ENCODE peak calls at places on chromosomes 11 and 22, in four cellular contexts. Y is A549, M is GM23338, I is SK-N-SH. B is an unnamed sample.

GRCh38 chr11:66950113-66950535 is 8.1 kb downstream of the PC start:
- DNase-seq in Y (peak), M (peak), I (no peak), B (no peak)

GRCh38 chr11:10930224-10930960 is 72.5 kb upstream of the ZBED5 start:
- DNase-seq in Y (no peak), M (peak), I (no peak), B (no peak)

GRCh38 chr22:50146440-50147228 is 23.9 kb upstream of the PANX2 start:
- DNase-seq in Y (peak), M (no peak), I (peak), B (peak)

GRCh38 chr22:26642465-26643367 is 14.7 kb upstream of the MIAT start:
- DNase-seq in Y (no peak), M (peak), I (no peak), B (no peak)

GRCh38 chr11:73164803-73165542 is 22.9 kb upstream of the FCHSD2 start:
- DNase-seq in Y (no peak), M (no peak), I (no peak), B (peak)

GRCh38 chr11:2693851-2694261 is 5.9 kb downstream of the KCNQ1OT1 start:
- DNase-seq in Y (peak), M (peak), I (no peak), B (no peak)

GRCh38 chr11:102850973-102851745 is 7.8 kb upstream of the MMP3 start:
- DNase-seq in Y (peak), M (no peak), I (no peak), B (no peak)

GRCh38 chr11:26062665-26063064 is 269.3 kb upstream of the ANO3 start:
- DNase-seq in Y (no peak), M (no peak), I (no peak), B (no peak)

GRCh38 chr22:30210235-30210831 is 36.2 kb downstream of the LIF start:
- DNase-seq in Y (peak), M (no peak), I (peak), B (no peak)

GRCh38 chr22:50269573-50270301 is 443 bp downstream of the MAPK11 start:
- DNase-seq in Y (no peak), M (no peak), I (peak), B (no peak)

GRCh38 chr11:100716848-100717247 is 29.8 kb downstream of the ARHGAP42 start:
- DNase-seq in Y (no peak), M (no peak), I (no peak), B (no peak)

GRCh38 chr11:19474954-19475811 is 234.4 kb upstream of the E2F8 start:
- DNase-seq in Y (no peak), M (no peak), I (peak), B (no peak)

GRCh38 chr22:24894998-24895397 is 51.5 kb downstream of the LHFPL7 start:
- DNase-seq in Y (peak), M (peak), I (peak), B (peak)

GRCh38 chr11:19218801-19219460 is 17.1 kb upstream of the CSRP3 start:
- DNase-seq in Y (no peak), M (no peak), I (peak), B (no peak)

GRCh38 chr11:46845440-46845739 is 690 bp downstream of the CKAP5 start:
- DNase-seq in Y (no peak), M (no peak), I (no peak), B (no peak)

GRCh38 chr11:117179048-117179999 is 781 bp downstream of the SIDT2 start:
- DNase-seq in Y (no peak), M (no peak), I (no peak), B (peak)

GRCh38 chr11:95659088-95659487 is 130.5 kb downstream of the FAM76B start:
- DNase-seq in Y (no peak), M (no peak), I (no peak), B (no peak)

GRCh38 chr11:96311120-96311568 is 31.9 kb downstream of the MAML2 start:
- DNase-seq in Y (no peak), M (no peak), I (no peak), B (no peak)

GRCh38 chr11:130785376-130786110 is 130.7 kb downstream of the SNX19 start:
- DNase-seq in Y (peak), M (peak), I (no peak), B (no peak)

GRCh38 chr22:29205598-29206371 is at the start of gene EMID1:
- DNase-seq in Y (peak), M (peak), I (peak), B (no peak)

GRCh38 chr22:23402275-23403151 is 177.6 kb downstream of the IGLL1 start:
- DNase-seq in Y (peak), M (peak), I (peak), B (peak)

GRCh38 chr11:98107736-98108135 is 913.0 kb upstream of the CNTN5 start:
- DNase-seq in Y (no peak), M (no peak), I (no peak), B (no peak)

GRCh38 chr22:28892175-28892731 is 8.9 kb downstream of the ZNRF3 start:
- DNase-seq in Y (no peak), M (peak), I (no peak), B (no peak)

GRCh38 chr11:76270387-76270786 is 64.1 kb upstream of the WNT11 start:
- DNase-seq in Y (no peak), M (no peak), I (no peak), B (no peak)

GRCh38 chr11:46520971-46521745 is 72.7 kb downstream of the AMBRA1 start:
- DNase-seq in Y (no peak), M (peak), I (no peak), B (no peak)

GRCh38 chr11:12706531-12707499 is 32.6 kb downstream of the TEAD1 start:
- DNase-seq in Y (no peak), M (no peak), I (no peak), B (no peak)

GRCh38 chr11:296206-296975 is 2.9 kb downstream of the IFITM5 start:
- DNase-seq in Y (no peak), M (no peak), I (no peak), B (no peak)

GRCh38 chr11:65717906-65718305 is 2.7 kb downstream of the RNASEH2C start:
- DNase-seq in Y (no peak), M (no peak), I (no peak), B (no peak)

GRCh38 chr11:65720237-65720934 is at the start of gene RNASEH2C:
- DNase-seq in Y (peak), M (peak), I (peak), B (peak)

GRCh38 chr11:65718531-65718930 is 2.1 kb downstream of the RNASEH2C start:
- DNase-seq in Y (no peak), M (no peak), I (no peak), B (no peak)

GRCh38 chr11:65718964-65719492 is 1.6 kb downstream of the RNASEH2C start:
- DNase-seq in Y (no peak), M (no peak), I (peak), B (no peak)

GRCh38 chr11:65719887-65720236 is 736 bp downstream of the RNASEH2C start:
- DNase-seq in Y (no peak), M (no peak), I (no peak), B (peak)
- TF ChIP-seq REST in Y (no peak), M (no peak), I (no peak), B (no peak)

GRCh38 chr11:113389288-113389687 is 1.7 kb downstream of the ANKK1 start:
- DNase-seq in Y (no peak), M (no peak), I (no peak), B (no peak)

GRCh38 chr11:113385749-113386148 is 1.8 kb upstream of the ANKK1 start:
- DNase-seq in Y (no peak), M (no peak), I (no peak), B (no peak)

GRCh38 chr11:113384551-113384950 is 3.0 kb upstream of the ANKK1 start:
- DNase-seq in Y (peak), M (no peak), I (no peak), B (no peak)

GRCh38 chr11:113386866-113387265 is 713 bp upstream of the ANKK1 start:
- DNase-seq in Y (no peak), M (no peak), I (no peak), B (no peak)

GRCh38 chr11:113387605-113388211 is at the start of gene ANKK1:
- DNase-seq in Y (no peak), M (peak), I (peak), B (no peak)
- H3K4me3 ChIP-seq in Y (no peak), M (peak), I (no peak), B (no peak)

GRCh38 chr11:8354622-8355417 is 91.1 kb upstream of the LMO1 start:
- DNase-seq in Y (peak), M (no peak), I (peak), B (peak)

GRCh38 chr11:8355418-8355742 is 91.7 kb upstream of the LMO1 start:
- DNase-seq in Y (no peak), M (no peak), I (no peak), B (no peak)

GRCh38 chr11:8352852-8353505 is 89.3 kb upstream of the LMO1 start:
- DNase-seq in Y (peak), M (no peak), I (no peak), B (no peak)

GRCh38 chr11:8351223-8351622 is 87.5 kb upstream of the LMO1 start:
- DNase-seq in Y (no peak), M (no peak), I (no peak), B (no peak)

DNA sequence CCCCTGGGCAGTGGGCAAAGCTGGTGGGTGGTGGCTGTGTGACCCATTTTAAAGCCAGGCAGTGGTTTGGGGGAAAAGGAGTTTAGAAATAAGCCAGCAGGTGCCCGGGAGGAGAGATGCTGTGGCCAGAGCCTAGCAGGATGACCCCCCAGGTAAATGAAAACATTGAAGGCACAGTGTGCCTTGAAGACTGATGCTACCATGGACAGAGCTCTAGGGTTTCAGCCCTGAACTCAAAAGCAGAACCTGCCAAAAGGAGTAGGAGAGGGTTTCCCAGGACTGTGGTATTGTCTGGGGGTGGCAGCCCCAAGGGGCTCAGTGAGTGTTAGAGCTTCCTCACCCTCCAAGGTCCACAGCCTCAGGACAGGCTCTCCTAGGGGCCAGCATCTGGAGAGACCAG is 88.4 kb upstream of the LMO1 start:
- DNase-seq in Y (no peak), M (no peak), I (no peak), B (no peak)
- TF ChIP-seq REST in Y (peak), M (peak), I (peak), B (peak)

GRCh38 chr11:119723952-119724325 is 5.1 kb downstream of the NECTIN1 start:
- DNase-seq in Y (no peak), M (no peak), I (no peak), B (no peak)
- H3K4me3 ChIP-seq in Y (no peak), M (peak), I (no peak), B (no peak)

GRCh38 chr11:6420677-6421076 is 1.8 kb upstream of the APBB1 start:
- DNase-seq in Y (no peak), M (no peak), I (no peak), B (no peak)
- TF ChIP-seq REST in Y (peak), M (peak), I (peak), B (peak)

GRCh38 chr22:49080631-49081030 is 747.0 kb downstream of the BRD1 start:
- DNase-seq in Y (no peak), M (no peak), I (no peak), B (no peak)

GRCh38 chr22:49081261-49081666 is 746.4 kb downstream of the BRD1 start:
- DNase-seq in Y (no peak), M (no peak), I (no peak), B (no peak)

GRCh38 chr22:49079027-49079725 is 748.5 kb downstream of the BRD1 start:
- DNase-seq in Y (no peak), M (no peak), I (no peak), B (no peak)

GRCh38 chr22:49078076-49078710 is 749.5 kb downstream of the BRD1 start:
- DNase-seq in Y (no peak), M (no peak), I (no peak), B (no peak)

GRCh38 chr22:49079743-49080500 is 747.8 kb downstream of the BRD1 start:
- DNase-seq in Y (no peak), M (no peak), I (no peak), B (no peak)
- H3K4me3 ChIP-seq in Y (no peak), M (no peak), I (no peak), B (no peak)

GRCh38 chr11:128548655-128549255 is 38.6 kb downstream of the ETS1 start:
- DNase-seq in Y (no peak), M (peak), I (peak), B (peak)
- TF ChIP-seq REST in Y (no peak), M (no peak), I (no peak), B (no peak)

GRCh38 chr11:71249301-71249700 is 3.1 kb downstream of the SHANK2 start:
- DNase-seq in Y (no peak), M (no peak), I (peak), B (no peak)

GRCh38 chr11:71247551-71248250 is 4.7 kb downstream of the SHANK2 start:
- DNase-seq in Y (no peak), M (peak), I (no peak), B (no peak)

GRCh38 chr11:71248251-71248570 is 4.2 kb downstream of the SHANK2 start:
- DNase-seq in Y (no peak), M (no peak), I (no peak), B (no peak)

GRCh38 chr11:71250512-71251158 is 1.7 kb downstream of the SHANK2 start:
- DNase-seq in Y (no peak), M (peak), I (no peak), B (no peak)

GRCh38 chr11:71248656-71249055 is 3.7 kb downstream of the SHANK2 start:
- DNase-seq in Y (no peak), M (no peak), I (peak), B (no peak)
- H3K4me3 ChIP-seq in Y (no peak), M (peak), I (no peak), B (no peak)

GRCh38 chr22:41469218-41469851 is 418 bp downstream of the ACO2 start:
- DNase-seq in Y (no peak), M (peak), I (no peak), B (peak)
- TF ChIP-seq REST in Y (no peak), M (no peak), I (no peak), B (no peak)